ENCODE peak calls at places on chromosomes 6 and 20, in four cellular contexts. One of them, this sample, is unnamed.

GRCh38 chr6:37658121-37658520 is 39.6 kb downstream of the MDGA1 start:
- DNase-seq in AG09319: no peak
- DNase-seq in kidney tubule cell: no peak
- DNase-seq in activated effector memory CD4-positive, alpha-beta T cell treated with Interleukin-2 at 50 U/mL for 16 hours: no peak
- DNase-seq in this sample: no peak

GRCh38 chr6:1481326-1481725 is 92.0 kb downstream of the FOXF2 start:
- DNase-seq in AG09319: peak
- DNase-seq in kidney tubule cell: peak
- DNase-seq in activated effector memory CD4-positive, alpha-beta T cell treated with Interleukin-2 at 50 U/mL for 16 hours: no peak
- DNase-seq in this sample: peak

GRCh38 chr6:130577178-130577919 is 211.5 kb downstream of the TMEM200A start:
- DNase-seq in AG09319: no peak
- DNase-seq in kidney tubule cell: no peak
- DNase-seq in activated effector memory CD4-positive, alpha-beta T cell treated with Interleukin-2 at 50 U/mL for 16 hours: no peak
- DNase-seq in this sample: no peak

GRCh38 chr6:157845493-157846259 is 22.6 kb downstream of the SNX9 start:
- DNase-seq in AG09319: no peak
- DNase-seq in kidney tubule cell: no peak
- DNase-seq in activated effector memory CD4-positive, alpha-beta T cell treated with Interleukin-2 at 50 U/mL for 16 hours: no peak
- DNase-seq in this sample: no peak

GRCh38 chr20:63234693-63235398 is 859 bp upstream of the BIRC7 start:
- DNase-seq in AG09319: no peak
- DNase-seq in kidney tubule cell: peak
- DNase-seq in activated effector memory CD4-positive, alpha-beta T cell treated with Interleukin-2 at 50 U/mL for 16 hours: no peak
- DNase-seq in this sample: peak

GRCh38 chr20:8557711-8558110 is 425.6 kb downstream of the PLCB1 start:
- DNase-seq in AG09319: no peak
- DNase-seq in kidney tubule cell: no peak
- DNase-seq in activated effector memory CD4-positive, alpha-beta T cell treated with Interleukin-2 at 50 U/mL for 16 hours: no peak
- DNase-seq in this sample: no peak

GRCh38 chr20:45496166-45496565 is 19.3 kb downstream of the SPINT3 start:
- DNase-seq in AG09319: no peak
- DNase-seq in kidney tubule cell: no peak
- DNase-seq in activated effector memory CD4-positive, alpha-beta T cell treated with Interleukin-2 at 50 U/mL for 16 hours: no peak
- DNase-seq in this sample: no peak

GRCh38 chr6:36386495-36387439 is 702 bp downstream of the ETV7 start:
- DNase-seq in AG09319: no peak
- DNase-seq in kidney tubule cell: peak
- DNase-seq in activated effector memory CD4-positive, alpha-beta T cell treated with Interleukin-2 at 50 U/mL for 16 hours: peak
- DNase-seq in this sample: peak

GRCh38 chr6:24658573-24659511 is 7.9 kb downstream of the TDP2 start:
- DNase-seq in AG09319: peak
- DNase-seq in kidney tubule cell: no peak
- DNase-seq in activated effector memory CD4-positive, alpha-beta T cell treated with Interleukin-2 at 50 U/mL for 16 hours: no peak
- DNase-seq in this sample: peak

GRCh38 chr6:503610-504362 is 112.2 kb downstream of the IRF4 start:
- DNase-seq in AG09319: no peak
- DNase-seq in kidney tubule cell: no peak
- DNase-seq in activated effector memory CD4-positive, alpha-beta T cell treated with Interleukin-2 at 50 U/mL for 16 hours: no peak
- DNase-seq in this sample: no peak

GRCh38 chr6:33927551-33927950 is 123.7 kb upstream of the MLN start:
- DNase-seq in AG09319: no peak
- DNase-seq in kidney tubule cell: peak
- DNase-seq in activated effector memory CD4-positive, alpha-beta T cell treated with Interleukin-2 at 50 U/mL for 16 hours: no peak
- DNase-seq in this sample: peak

GRCh38 chr6:132202569-132202968 is 198.7 kb downstream of the MOXD1 start:
- DNase-seq in AG09319: peak
- DNase-seq in kidney tubule cell: no peak
- DNase-seq in activated effector memory CD4-positive, alpha-beta T cell treated with Interleukin-2 at 50 U/mL for 16 hours: no peak
- DNase-seq in this sample: no peak

GRCh38 chr6:33801611-33802010 is 2.2 kb downstream of the MLN start:
- DNase-seq in AG09319: no peak
- DNase-seq in kidney tubule cell: no peak
- DNase-seq in activated effector memory CD4-positive, alpha-beta T cell treated with Interleukin-2 at 50 U/mL for 16 hours: no peak
- DNase-seq in this sample: no peak

GRCh38 chr6:154509421-154510143 is 903 bp downstream of the CNKSR3 start:
- DNase-seq in AG09319: no peak
- DNase-seq in kidney tubule cell: no peak
- DNase-seq in activated effector memory CD4-positive, alpha-beta T cell treated with Interleukin-2 at 50 U/mL for 16 hours: no peak
- DNase-seq in this sample: peak

GRCh38 chr6:907928-908327 is 215.0 kb upstream of the EXOC2 start:
- DNase-seq in AG09319: no peak
- DNase-seq in kidney tubule cell: no peak
- DNase-seq in activated effector memory CD4-positive, alpha-beta T cell treated with Interleukin-2 at 50 U/mL for 16 hours: no peak
- DNase-seq in this sample: no peak